ENCODE peak calls at places on chromosomes 4 and X, in eight cellular contexts. One of them, this sample, is unnamed.

GRCh38 chrX:104195489-104196084 is 29.3 kb downstream of the FAM199X start:
- DNase-seq in transverse colon: no peak
- DNase-seq in mammary epithelial cell: peak; percentile 22
- DNase-seq in endodermal cell: no peak
- DNase-seq in esophagus squamous epithelium: no peak
- DNase-seq in tibial nerve: peak; percentile 4
- DNase-seq in pancreas: no peak
- DNase-seq in OCI-LY7: peak; percentile 35
- DNase-seq in this sample: peak; percentile 13

GRCh38 chr4:163400911-163401310 is 57.2 kb downstream of the NPY5R start:
- DNase-seq in OCI-LY7: no peak
- DNase-seq in mammary epithelial cell: no peak
- DNase-seq in esophagus squamous epithelium: no peak
- DNase-seq in pancreas: no peak
- DNase-seq in tibial nerve: no peak
- DNase-seq in endodermal cell: no peak
- DNase-seq in transverse colon: no peak
- DNase-seq in this sample: no peak

GRCh38 chr4:107258359-107258758 is 222.2 kb upstream of the DKK2 start:
- DNase-seq in transverse colon: no peak
- DNase-seq in OCI-LY7: no peak
- DNase-seq in tibial nerve: no peak
- DNase-seq in pancreas: no peak
- DNase-seq in mammary epithelial cell: peak; percentile 69
- DNase-seq in endodermal cell: no peak
- DNase-seq in esophagus squamous epithelium: no peak
- DNase-seq in this sample: no peak

GRCh38 chr4:132417220-132417619 is 731.9 kb upstream of the PCDH10 start:
- DNase-seq in mammary epithelial cell: no peak
- DNase-seq in esophagus squamous epithelium: no peak
- DNase-seq in endodermal cell: no peak
- DNase-seq in pancreas: no peak
- DNase-seq in transverse colon: no peak
- DNase-seq in OCI-LY7: peak; percentile 65
- DNase-seq in tibial nerve: no peak
- DNase-seq in this sample: no peak

GRCh38 chrX:72011734-72012133 is 101.1 kb downstream of the NHSL2 start:
- DNase-seq in OCI-LY7: no peak
- DNase-seq in pancreas: no peak
- DNase-seq in mammary epithelial cell: no peak
- DNase-seq in endodermal cell: no peak
- DNase-seq in transverse colon: no peak
- DNase-seq in tibial nerve: no peak
- DNase-seq in esophagus squamous epithelium: no peak
- DNase-seq in this sample: no peak

GRCh38 chr4:102620697-102621497 is 119.7 kb downstream of the NFKB1 start:
- DNase-seq in OCI-LY7: peak; percentile 59
- DNase-seq in pancreas: peak; percentile 62
- DNase-seq in endodermal cell: no peak
- DNase-seq in esophagus squamous epithelium: no peak
- DNase-seq in tibial nerve: no peak
- DNase-seq in mammary epithelial cell: peak; percentile 71
- DNase-seq in transverse colon: peak; percentile 47
- DNase-seq in this sample: no peak

GRCh38 chr4:173506780-173507211 is 23.2 kb downstream of the HAND2 start:
- DNase-seq in esophagus squamous epithelium: no peak
- DNase-seq in endodermal cell: peak; percentile 71
- DNase-seq in transverse colon: no peak
- DNase-seq in OCI-LY7: no peak
- DNase-seq in pancreas: no peak
- DNase-seq in tibial nerve: no peak
- DNase-seq in mammary epithelial cell: no peak
- DNase-seq in this sample: no peak

GRCh38 chr4:183362916-183363542 is 40.8 kb upstream of the CLDN24 start:
- DNase-seq in transverse colon: no peak
- DNase-seq in pancreas: no peak
- DNase-seq in endodermal cell: peak; percentile 70
- DNase-seq in mammary epithelial cell: no peak
- DNase-seq in esophagus squamous epithelium: no peak
- DNase-seq in OCI-LY7: no peak
- DNase-seq in tibial nerve: no peak
- DNase-seq in this sample: no peak

GRCh38 chrX:119008122-119008744 is 33.8 kb downstream of the LONRF3 start:
- DNase-seq in pancreas: no peak
- DNase-seq in OCI-LY7: peak; percentile 16
- DNase-seq in esophagus squamous epithelium: no peak
- DNase-seq in transverse colon: peak; percentile 21
- DNase-seq in mammary epithelial cell: no peak
- DNase-seq in tibial nerve: no peak
- DNase-seq in endodermal cell: peak; percentile 61
- DNase-seq in this sample: no peak

GRCh38 chrX:63784902-63785692 is at the start of gene ARHGEF9:
- DNase-seq in pancreas: peak; percentile 15
- DNase-seq in tibial nerve: peak; percentile 4
- DNase-seq in esophagus squamous epithelium: no peak
- DNase-seq in mammary epithelial cell: no peak
- DNase-seq in endodermal cell: peak; percentile 81
- DNase-seq in OCI-LY7: no peak
- DNase-seq in transverse colon: peak; percentile 16
- DNase-seq in this sample: peak; percentile 14

GRCh38 chrX:154605566-154605965 is 13.5 kb downstream of the CTAG1B start:
- DNase-seq in OCI-LY7: no peak
- DNase-seq in endodermal cell: no peak
- DNase-seq in tibial nerve: no peak
- DNase-seq in transverse colon: no peak
- DNase-seq in mammary epithelial cell: no peak
- DNase-seq in pancreas: no peak
- DNase-seq in esophagus squamous epithelium: no peak
- DNase-seq in this sample: no peak

GRCh38 chr4:41256740-41257256 is at the start of gene UCHL1:
- DNase-seq in tibial nerve: no peak
- DNase-seq in endodermal cell: peak; percentile 98
- DNase-seq in OCI-LY7: peak; percentile 96
- DNase-seq in transverse colon: peak; percentile 24
- DNase-seq in esophagus squamous epithelium: no peak
- DNase-seq in pancreas: peak; percentile 17
- DNase-seq in mammary epithelial cell: no peak
- DNase-seq in this sample: peak; percentile 88

GRCh38 chr4:42607011-42607726 is 49.7 kb downstream of the ATP8A1 start:
- DNase-seq in mammary epithelial cell: no peak
- DNase-seq in esophagus squamous epithelium: no peak
- DNase-seq in tibial nerve: no peak
- DNase-seq in OCI-LY7: no peak
- DNase-seq in endodermal cell: no peak
- DNase-seq in pancreas: no peak
- DNase-seq in transverse colon: no peak
- DNase-seq in this sample: no peak

GRCh38 chrX:109697855-109698254 is 35.2 kb downstream of the ACSL4 start:
- DNase-seq in pancreas: no peak
- DNase-seq in transverse colon: no peak
- DNase-seq in esophagus squamous epithelium: no peak
- DNase-seq in endodermal cell: no peak
- DNase-seq in mammary epithelial cell: no peak
- DNase-seq in OCI-LY7: no peak
- DNase-seq in tibial nerve: no peak
- DNase-seq in this sample: no peak

GRCh38 chr4:186067757-186068385 is 1.1 kb upstream of the TLR3 start:
- DNase-seq in transverse colon: peak; percentile 80
- DNase-seq in pancreas: peak; percentile 79
- DNase-seq in esophagus squamous epithelium: peak; percentile 2
- DNase-seq in endodermal cell: peak; percentile 64
- DNase-seq in tibial nerve: peak; percentile 48
- DNase-seq in OCI-LY7: peak; percentile 62
- DNase-seq in mammary epithelial cell: peak; percentile 32
- DNase-seq in this sample: peak; percentile 5

GRCh38 chr4:121764303-121764701 is 662 bp downstream of the SMIM43 start:
- DNase-seq in esophagus squamous epithelium: no peak
- DNase-seq in transverse colon: no peak
- DNase-seq in pancreas: no peak
- DNase-seq in tibial nerve: no peak
- DNase-seq in mammary epithelial cell: no peak
- DNase-seq in OCI-LY7: no peak
- DNase-seq in endodermal cell: no peak
- DNase-seq in this sample: no peak
- H3K4me3 ChIP-seq in esophagus squamous epithelium: peak overlapping the region; percentile 38
- H3K4me3 ChIP-seq in transverse colon: no peak overlapping the region
- H3K4me3 ChIP-seq in pancreas: no peak overlapping the region
- H3K4me3 ChIP-seq in tibial nerve: peak overlapping the region; percentile 42
- H3K4me3 ChIP-seq in mammary epithelial cell: peak overlapping the region; percentile 53
- H3K4me3 ChIP-seq in OCI-LY7: no peak overlapping the region
- H3K4me3 ChIP-seq in endodermal cell: peak overlapping the region; percentile 80
- H3K4me3 ChIP-seq in this sample: peak overlapping the region; percentile 33

GRCh38 chr4:155403886-155404285 is 27.1 kb upstream of the MAP9 start:
- DNase-seq in tibial nerve: no peak
- DNase-seq in mammary epithelial cell: peak; percentile 23
- DNase-seq in OCI-LY7: no peak
- DNase-seq in endodermal cell: no peak
- DNase-seq in pancreas: no peak
- DNase-seq in esophagus squamous epithelium: no peak
- DNase-seq in transverse colon: no peak
- DNase-seq in this sample: no peak
- TF ChIP-seq CTCF in tibial nerve: no peak
- TF ChIP-seq CTCF in mammary epithelial cell: no peak
- TF ChIP-seq CTCF in OCI-LY7: peak; percentile 25
- TF ChIP-seq CTCF in endodermal cell: peak; percentile 65
- TF ChIP-seq CTCF in pancreas: no peak
- TF ChIP-seq CTCF in esophagus squamous epithelium: no peak
- TF ChIP-seq CTCF in transverse colon: no peak
- TF ChIP-seq CTCF in this sample: peak; percentile 4

DNA sequence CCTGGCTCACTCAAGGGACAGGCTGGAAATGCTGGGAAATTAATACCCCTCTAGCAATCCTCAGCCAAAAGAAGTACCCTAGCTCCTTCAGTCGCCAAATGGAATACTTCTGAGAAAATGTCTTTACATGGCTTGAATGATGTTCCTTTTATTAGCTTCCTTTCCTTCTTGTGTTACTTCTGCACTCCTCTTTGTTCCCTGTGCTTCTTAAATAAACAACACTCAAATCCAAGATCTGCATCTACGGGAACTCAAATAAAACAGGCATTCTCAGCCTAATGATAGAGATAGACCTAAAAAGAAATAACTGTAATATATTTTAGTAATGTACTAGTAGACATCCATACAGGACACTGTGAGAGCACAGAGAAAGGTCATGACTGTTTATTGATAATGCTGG is 36.0 kb downstream of the SPARCL1 start:
- DNase-seq in pancreas: no peak
- DNase-seq in esophagus squamous epithelium: no peak
- DNase-seq in tibial nerve: no peak
- DNase-seq in OCI-LY7: no peak
- DNase-seq in endodermal cell: no peak
- DNase-seq in mammary epithelial cell: no peak
- DNase-seq in transverse colon: no peak
- DNase-seq in this sample: no peak
- H3K36me3 ChIP-seq in pancreas: no peaks in the 10 kb centered on the region
- H3K36me3 ChIP-seq in esophagus squamous epithelium: peaks cover 79% of the 10 kb centered on the region
- H3K36me3 ChIP-seq in tibial nerve: no peaks in the 10 kb centered on the region
- H3K36me3 ChIP-seq in OCI-LY7: no peaks in the 10 kb centered on the region
- H3K36me3 ChIP-seq in endodermal cell: no peaks in the 10 kb centered on the region
- H3K36me3 ChIP-seq in mammary epithelial cell: no peaks in the 10 kb centered on the region
- H3K36me3 ChIP-seq in transverse colon: peaks cover 7% of the 10 kb centered on the region
- H3K36me3 ChIP-seq in this sample: no peaks in the 10 kb centered on the region

DNA sequence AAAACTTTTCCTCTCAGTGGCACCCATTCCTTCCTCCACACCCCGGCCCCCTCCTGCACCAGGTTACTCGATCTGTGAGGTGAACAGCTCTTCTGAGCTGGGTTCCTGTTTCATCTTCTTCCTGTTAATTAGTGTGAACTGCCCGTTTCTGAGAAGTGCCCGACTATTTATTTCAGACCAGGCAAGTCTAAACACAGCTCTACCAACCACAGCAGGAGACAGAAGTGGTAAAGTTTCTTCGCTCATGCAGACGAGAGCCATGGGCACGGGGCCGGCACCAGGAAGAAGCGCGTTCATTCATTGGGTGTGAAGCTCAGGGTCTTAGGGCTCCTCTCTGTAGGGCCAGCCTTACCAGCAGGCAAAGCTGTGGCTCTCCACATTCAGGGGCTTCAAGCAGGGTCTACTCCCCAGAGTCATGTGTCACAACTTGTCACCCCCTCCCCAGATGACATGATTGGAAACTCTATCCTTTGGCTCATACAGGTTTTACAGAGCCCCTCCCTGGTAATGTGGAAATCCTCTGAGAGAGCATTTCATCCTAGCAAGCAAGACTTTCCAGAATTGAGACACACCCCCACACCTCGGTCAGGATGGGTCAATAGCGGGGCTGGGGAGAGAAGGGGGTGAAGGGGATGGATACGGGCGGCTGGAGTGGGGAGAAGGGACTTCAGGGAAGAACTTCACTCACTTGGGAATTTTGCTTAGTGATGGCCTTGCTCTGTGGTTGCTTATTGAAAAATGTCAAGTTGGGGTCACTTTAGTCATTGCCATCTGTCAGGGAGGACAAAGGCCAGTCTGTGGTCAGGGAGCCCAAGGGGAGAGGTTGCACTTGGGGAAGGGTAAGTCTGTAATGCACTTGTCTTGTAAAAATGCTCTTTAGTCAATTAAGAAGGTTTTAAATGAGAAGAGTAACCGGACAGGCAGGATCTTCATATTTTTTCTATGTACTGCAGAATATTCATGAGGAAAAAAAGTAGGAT is 121.6 kb upstream of the TRIM2 start:
- DNase-seq in OCI-LY7: no peak
- DNase-seq in pancreas: no peak
- DNase-seq in tibial nerve: no peak
- DNase-seq in mammary epithelial cell: peak; percentile 66
- DNase-seq in transverse colon: no peak
- DNase-seq in esophagus squamous epithelium: no peak
- DNase-seq in endodermal cell: no peak
- DNase-seq in this sample: no peak
- H3K4me3 ChIP-seq in OCI-LY7: no peak overlapping the region
- H3K4me3 ChIP-seq in pancreas: no peak overlapping the region
- H3K4me3 ChIP-seq in tibial nerve: no peak overlapping the region
- H3K4me3 ChIP-seq in mammary epithelial cell: no peak overlapping the region
- H3K4me3 ChIP-seq in transverse colon: no peak overlapping the region
- H3K4me3 ChIP-seq in esophagus squamous epithelium: no peak overlapping the region
- H3K4me3 ChIP-seq in endodermal cell: no peak overlapping the region
- H3K4me3 ChIP-seq in this sample: no peak overlapping the region

GRCh38 chr4:7295917-7296660 is 103.8 kb downstream of the SORCS2 start:
- DNase-seq in esophagus squamous epithelium: no peak
- DNase-seq in mammary epithelial cell: peak; percentile 19
- DNase-seq in OCI-LY7: no peak
- DNase-seq in tibial nerve: peak; percentile 61
- DNase-seq in endodermal cell: peak; percentile 71
- DNase-seq in pancreas: no peak
- DNase-seq in transverse colon: peak; percentile 24
- DNase-seq in this sample: no peak
- TF ChIP-seq CTCF in esophagus squamous epithelium: peak; percentile 15
- TF ChIP-seq CTCF in mammary epithelial cell: peak; percentile 54
- TF ChIP-seq CTCF in OCI-LY7: peak; percentile 44
- TF ChIP-seq CTCF in tibial nerve: peak; percentile 52
- TF ChIP-seq CTCF in endodermal cell: peak; percentile 79
- TF ChIP-seq CTCF in pancreas: peak; percentile 6
- TF ChIP-seq CTCF in transverse colon: peak; percentile 48
- TF ChIP-seq CTCF in this sample: peak; percentile 61